ENCODE peak calls at places on chromosomes 4 and X, in eight cellular contexts. One of them, this sample, is unnamed.

GRCh38 chr4:40564815-40565505 is 64.7 kb downstream of the RBM47 start:
- DNase-seq in IMR-90: no peak
- DNase-seq in mesendoderm: peak
- DNase-seq in endodermal cell: peak
- DNase-seq in SK-N-MC: peak
- DNase-seq in neural progenitor cell: no peak
- DNase-seq in K562: no peak
- DNase-seq in GM23248: no peak
- DNase-seq in this sample: no peak

GRCh38 chrX:72340572-72340971 is 34.9 kb upstream of the CITED1 start:
- DNase-seq in endodermal cell: no peak
- DNase-seq in K562: no peak
- DNase-seq in mesendoderm: no peak
- DNase-seq in GM23248: no peak
- DNase-seq in SK-N-MC: no peak
- DNase-seq in neural progenitor cell: no peak
- DNase-seq in IMR-90: no peak
- DNase-seq in this sample: no peak

GRCh38 chrX:69530306-69530705 is 26.2 kb downstream of the NALF2 start:
- DNase-seq in endodermal cell: peak
- DNase-seq in SK-N-MC: no peak
- DNase-seq in K562: no peak
- DNase-seq in IMR-90: no peak
- DNase-seq in GM23248: no peak
- DNase-seq in mesendoderm: no peak
- DNase-seq in neural progenitor cell: no peak
- DNase-seq in this sample: no peak

GRCh38 chrX:39335447-39336235 is 534.4 kb downstream of the MID1IP1 start:
- DNase-seq in neural progenitor cell: no peak
- DNase-seq in GM23248: no peak
- DNase-seq in mesendoderm: no peak
- DNase-seq in IMR-90: no peak
- DNase-seq in SK-N-MC: no peak
- DNase-seq in K562: no peak
- DNase-seq in endodermal cell: no peak
- DNase-seq in this sample: no peak

GRCh38 chrX:16897445-16897844 is 27.3 kb upstream of the RBBP7 start:
- DNase-seq in neural progenitor cell: no peak
- DNase-seq in SK-N-MC: no peak
- DNase-seq in K562: no peak
- DNase-seq in IMR-90: no peak
- DNase-seq in GM23248: no peak
- DNase-seq in mesendoderm: peak
- DNase-seq in endodermal cell: peak
- DNase-seq in this sample: no peak

GRCh38 chr4:122481766-122482405 is 25.4 kb upstream of the IL2 start:
- DNase-seq in SK-N-MC: no peak
- DNase-seq in GM23248: peak
- DNase-seq in IMR-90: no peak
- DNase-seq in endodermal cell: no peak
- DNase-seq in mesendoderm: no peak
- DNase-seq in neural progenitor cell: no peak
- DNase-seq in K562: no peak
- DNase-seq in this sample: no peak

GRCh38 chr4:155307731-155308277 is 69.0 kb downstream of the MAP9 start:
- DNase-seq in IMR-90: no peak
- DNase-seq in mesendoderm: peak
- DNase-seq in neural progenitor cell: peak
- DNase-seq in GM23248: no peak
- DNase-seq in endodermal cell: no peak
- DNase-seq in K562: no peak
- DNase-seq in SK-N-MC: no peak
- DNase-seq in this sample: no peak

GRCh38 chr4:15341022-15341732 is 86.7 kb upstream of the C1QTNF7 start:
- DNase-seq in mesendoderm: no peak
- DNase-seq in endodermal cell: no peak
- DNase-seq in neural progenitor cell: no peak
- DNase-seq in GM23248: no peak
- DNase-seq in K562: no peak
- DNase-seq in IMR-90: no peak
- DNase-seq in SK-N-MC: no peak
- DNase-seq in this sample: no peak

GRCh38 chrX:55490974-55491373 is 1.3 kb upstream of the USP51 start:
- DNase-seq in mesendoderm: no peak
- DNase-seq in SK-N-MC: no peak
- DNase-seq in neural progenitor cell: no peak
- DNase-seq in K562: no peak
- DNase-seq in IMR-90: no peak
- DNase-seq in GM23248: no peak
- DNase-seq in endodermal cell: peak
- DNase-seq in this sample: no peak

GRCh38 chrX:129932137-129932791 is 26.3 kb downstream of the UTP14A start:
- DNase-seq in SK-N-MC: peak
- DNase-seq in mesendoderm: peak
- DNase-seq in IMR-90: peak
- DNase-seq in K562: peak
- DNase-seq in GM23248: peak
- DNase-seq in neural progenitor cell: peak
- DNase-seq in endodermal cell: peak
- DNase-seq in this sample: peak

GRCh38 chr4:3829954-3830773 is 64.0 kb downstream of the ADRA2C start:
- DNase-seq in SK-N-MC: no peak
- DNase-seq in endodermal cell: peak
- DNase-seq in K562: no peak
- DNase-seq in GM23248: no peak
- DNase-seq in IMR-90: no peak
- DNase-seq in neural progenitor cell: peak
- DNase-seq in mesendoderm: peak
- DNase-seq in this sample: peak

GRCh38 chr4:15013585-15013984 is 11.3 kb downstream of the CPEB2 start:
- DNase-seq in IMR-90: no peak
- DNase-seq in SK-N-MC: no peak
- DNase-seq in endodermal cell: no peak
- DNase-seq in neural progenitor cell: no peak
- DNase-seq in GM23248: no peak
- DNase-seq in K562: no peak
- DNase-seq in mesendoderm: no peak
- DNase-seq in this sample: no peak

GRCh38 chrX:16739574-16739973 is 20.2 kb downstream of the SYAP1 start:
- DNase-seq in SK-N-MC: no peak
- DNase-seq in endodermal cell: no peak
- DNase-seq in neural progenitor cell: peak
- DNase-seq in mesendoderm: no peak
- DNase-seq in IMR-90: no peak
- DNase-seq in K562: no peak
- DNase-seq in GM23248: peak
- DNase-seq in this sample: no peak

GRCh38 chr4:105923507-105924238 is 28.4 kb downstream of the NPNT start:
- DNase-seq in endodermal cell: no peak
- DNase-seq in K562: no peak
- DNase-seq in neural progenitor cell: peak
- DNase-seq in SK-N-MC: no peak
- DNase-seq in GM23248: peak
- DNase-seq in mesendoderm: peak
- DNase-seq in IMR-90: no peak
- DNase-seq in this sample: no peak

GRCh38 chr4:23135792-23136645 is 443.3 kb downstream of the GBA3 start:
- DNase-seq in endodermal cell: no peak
- DNase-seq in neural progenitor cell: peak
- DNase-seq in GM23248: peak
- DNase-seq in K562: peak
- DNase-seq in IMR-90: peak
- DNase-seq in mesendoderm: peak
- DNase-seq in SK-N-MC: peak
- DNase-seq in this sample: no peak

GRCh38 chrX:47831788-47832187 is 4.9 kb upstream of the ZNF81 start:
- DNase-seq in neural progenitor cell: peak
- DNase-seq in endodermal cell: peak
- DNase-seq in SK-N-MC: no peak
- DNase-seq in mesendoderm: peak
- DNase-seq in K562: peak
- DNase-seq in GM23248: peak
- DNase-seq in IMR-90: peak
- DNase-seq in this sample: no peak

GRCh38 chrX:123626962-123627361 is 105.9 kb downstream of the THOC2 start:
- DNase-seq in neural progenitor cell: no peak
- DNase-seq in K562: no peak
- DNase-seq in endodermal cell: no peak
- DNase-seq in mesendoderm: no peak
- DNase-seq in GM23248: peak
- DNase-seq in SK-N-MC: no peak
- DNase-seq in IMR-90: peak
- DNase-seq in this sample: no peak

GRCh38 chr4:34046580-34046979 is 2197.7 kb downstream of the ARAP2 start:
- DNase-seq in SK-N-MC: no peak
- DNase-seq in endodermal cell: no peak
- DNase-seq in mesendoderm: peak
- DNase-seq in K562: no peak
- DNase-seq in GM23248: peak
- DNase-seq in neural progenitor cell: no peak
- DNase-seq in IMR-90: peak
- DNase-seq in this sample: no peak

GRCh38 chr4:57342406-57342805 is 232.2 kb upstream of the IGFBP7 start:
- DNase-seq in K562: no peak
- DNase-seq in GM23248: peak
- DNase-seq in IMR-90: peak
- DNase-seq in mesendoderm: no peak
- DNase-seq in neural progenitor cell: no peak
- DNase-seq in SK-N-MC: no peak
- DNase-seq in endodermal cell: no peak
- DNase-seq in this sample: no peak

GRCh38 chrX:3585719-3586118 is 127.7 kb downstream of the PRKX start:
- DNase-seq in GM23248: peak
- DNase-seq in IMR-90: no peak
- DNase-seq in mesendoderm: no peak
- DNase-seq in endodermal cell: no peak
- DNase-seq in neural progenitor cell: no peak
- DNase-seq in K562: no peak
- DNase-seq in SK-N-MC: no peak
- DNase-seq in this sample: no peak

GRCh38 chr4:52685316-52685715 is 26.2 kb upstream of the USP46 start:
- DNase-seq in neural progenitor cell: no peak
- DNase-seq in IMR-90: no peak
- DNase-seq in GM23248: no peak
- DNase-seq in SK-N-MC: no peak
- DNase-seq in endodermal cell: no peak
- DNase-seq in K562: no peak
- DNase-seq in mesendoderm: no peak
- DNase-seq in this sample: no peak

GRCh38 chr4:52684896-52685295 is 25.8 kb upstream of the USP46 start:
- DNase-seq in mesendoderm: no peak
- DNase-seq in GM23248: no peak
- DNase-seq in SK-N-MC: no peak
- DNase-seq in endodermal cell: no peak
- DNase-seq in neural progenitor cell: no peak
- DNase-seq in K562: no peak
- DNase-seq in IMR-90: no peak
- DNase-seq in this sample: no peak
- H3K4me3 ChIP-seq in mesendoderm: no peak
- H3K4me3 ChIP-seq in GM23248: no peak
- H3K4me3 ChIP-seq in SK-N-MC: no peak
- H3K4me3 ChIP-seq in endodermal cell: no peak
- H3K4me3 ChIP-seq in neural progenitor cell: no peak
- H3K4me3 ChIP-seq in K562: no peak
- H3K4me3 ChIP-seq in IMR-90: no peak
- H3K4me3 ChIP-seq in this sample: no peak

GRCh38 chr4:170027181-170027829 is 1.1 kb upstream of the MFAP3L start:
- DNase-seq in neural progenitor cell: peak
- DNase-seq in K562: peak
- DNase-seq in mesendoderm: peak
- DNase-seq in SK-N-MC: peak
- DNase-seq in IMR-90: peak
- DNase-seq in endodermal cell: peak
- DNase-seq in GM23248: peak
- DNase-seq in this sample: peak
- H3K9ac ChIP-seq in neural progenitor cell: no peak
- H3K9ac ChIP-seq in K562: peak
- H3K9ac ChIP-seq in mesendoderm: peak
- H3K9ac ChIP-seq in SK-N-MC: peak
- H3K9ac ChIP-seq in IMR-90: no peak
- H3K9ac ChIP-seq in endodermal cell: no peak
- H3K9ac ChIP-seq in GM23248: peak
- H3K9ac ChIP-seq in this sample: no peak

GRCh38 chrX:125394449-125394848 is 74.8 kb downstream of the TEX13C start:
- DNase-seq in neural progenitor cell: no peak
- DNase-seq in endodermal cell: peak
- DNase-seq in mesendoderm: peak
- DNase-seq in IMR-90: no peak
- DNase-seq in K562: no peak
- DNase-seq in SK-N-MC: no peak
- DNase-seq in GM23248: no peak
- DNase-seq in this sample: no peak
- H3K4me3 ChIP-seq in neural progenitor cell: no peak
- H3K4me3 ChIP-seq in endodermal cell: peak
- H3K4me3 ChIP-seq in mesendoderm: no peak
- H3K4me3 ChIP-seq in IMR-90: no peak
- H3K4me3 ChIP-seq in K562: no peak
- H3K4me3 ChIP-seq in SK-N-MC: no peak
- H3K4me3 ChIP-seq in GM23248: no peak
- H3K4me3 ChIP-seq in this sample: no peak

GRCh38 chrX:112645774-112646173 is 34.0 kb downstream of the LHFPL1 start:
- DNase-seq in K562: no peak
- DNase-seq in endodermal cell: no peak
- DNase-seq in neural progenitor cell: no peak
- DNase-seq in mesendoderm: no peak
- DNase-seq in GM23248: no peak
- DNase-seq in IMR-90: no peak
- DNase-seq in SK-N-MC: no peak
- DNase-seq in this sample: no peak
- H3K9ac ChIP-seq in K562: no peak
- H3K9ac ChIP-seq in endodermal cell: no peak
- H3K9ac ChIP-seq in neural progenitor cell: no peak
- H3K9ac ChIP-seq in mesendoderm: no peak
- H3K9ac ChIP-seq in GM23248: no peak
- H3K9ac ChIP-seq in IMR-90: no peak
- H3K9ac ChIP-seq in SK-N-MC: no peak
- H3K9ac ChIP-seq in this sample: no peak

GRCh38 chrX:20217906-20218305 is 48.8 kb downstream of the RPS6KA3 start:
- DNase-seq in K562: no peak
- DNase-seq in endodermal cell: no peak
- DNase-seq in IMR-90: no peak
- DNase-seq in neural progenitor cell: no peak
- DNase-seq in mesendoderm: peak
- DNase-seq in SK-N-MC: no peak
- DNase-seq in GM23248: peak
- DNase-seq in this sample: no peak
- H3K4me3 ChIP-seq in K562: no peak
- H3K4me3 ChIP-seq in endodermal cell: no peak
- H3K4me3 ChIP-seq in IMR-90: no peak
- H3K4me3 ChIP-seq in neural progenitor cell: no peak
- H3K4me3 ChIP-seq in mesendoderm: no peak
- H3K4me3 ChIP-seq in SK-N-MC: no peak
- H3K4me3 ChIP-seq in GM23248: no peak
- H3K4me3 ChIP-seq in this sample: no peak